ENCODE peak calls at places on chromosomes 1 and 21, in nine cellular contexts. One of them, this sample, is unnamed.

GRCh38 chr1:61807606-61808005 is 65.3 kb downstream of the PATJ start:
- DNase-seq in GM04503: no peak
- DNase-seq in D341Med: no peak
- DNase-seq in neuronal stem cell: no peak
- DNase-seq in stimulated activated CD4-positive, alpha-beta T cell treated with anti-CD3 and anti-CD28 coated beads, TNF-alpha, amount 100 ng/mL, for 24 hours: no peak
- DNase-seq in germinal center: no peak
- DNase-seq in SK-MEL-5: no peak
- DNase-seq in substantia nigra: no peak
- DNase-seq in posterior cingulate gyrus: no peak
- DNase-seq in this sample: no peak

GRCh38 chr1:23343246-23344110 is 606 bp downstream of the HNRNPR start:
- DNase-seq in substantia nigra: no peak
- DNase-seq in GM04503: peak
- DNase-seq in SK-MEL-5: peak
- DNase-seq in stimulated activated CD4-positive, alpha-beta T cell treated with anti-CD3 and anti-CD28 coated beads, TNF-alpha, amount 100 ng/mL, for 24 hours: peak
- DNase-seq in D341Med: peak
- DNase-seq in germinal center: peak
- DNase-seq in neuronal stem cell: no peak
- DNase-seq in posterior cingulate gyrus: no peak
- DNase-seq in this sample: no peak

GRCh38 chr21:37207441-37208009 is 59.6 kb downstream of the VPS26C start:
- DNase-seq in stimulated activated CD4-positive, alpha-beta T cell treated with anti-CD3 and anti-CD28 coated beads, TNF-alpha, amount 100 ng/mL, for 24 hours: no peak
- DNase-seq in germinal center: peak
- DNase-seq in D341Med: no peak
- DNase-seq in substantia nigra: peak
- DNase-seq in neuronal stem cell: no peak
- DNase-seq in posterior cingulate gyrus: peak
- DNase-seq in GM04503: no peak
- DNase-seq in SK-MEL-5: peak
- DNase-seq in this sample: no peak

GRCh38 chr1:156515956-156516355 is 15.4 kb upstream of the MEF2D start:
- DNase-seq in substantia nigra: no peak
- DNase-seq in GM04503: no peak
- DNase-seq in stimulated activated CD4-positive, alpha-beta T cell treated with anti-CD3 and anti-CD28 coated beads, TNF-alpha, amount 100 ng/mL, for 24 hours: no peak
- DNase-seq in D341Med: no peak
- DNase-seq in neuronal stem cell: no peak
- DNase-seq in posterior cingulate gyrus: no peak
- DNase-seq in SK-MEL-5: no peak
- DNase-seq in germinal center: no peak
- DNase-seq in this sample: no peak

GRCh38 chr21:27301216-27301615 is 334.3 kb upstream of the ADAMTS5 start:
- DNase-seq in germinal center: no peak
- DNase-seq in stimulated activated CD4-positive, alpha-beta T cell treated with anti-CD3 and anti-CD28 coated beads, TNF-alpha, amount 100 ng/mL, for 24 hours: no peak
- DNase-seq in posterior cingulate gyrus: no peak
- DNase-seq in D341Med: no peak
- DNase-seq in neuronal stem cell: no peak
- DNase-seq in substantia nigra: no peak
- DNase-seq in SK-MEL-5: no peak
- DNase-seq in GM04503: no peak
- DNase-seq in this sample: no peak

GRCh38 chr1:40264354-40264781 is 6.3 kb downstream of the ZMPSTE24 start:
- DNase-seq in neuronal stem cell: no peak
- DNase-seq in posterior cingulate gyrus: no peak
- DNase-seq in germinal center: no peak
- DNase-seq in D341Med: no peak
- DNase-seq in GM04503: no peak
- DNase-seq in substantia nigra: no peak
- DNase-seq in stimulated activated CD4-positive, alpha-beta T cell treated with anti-CD3 and anti-CD28 coated beads, TNF-alpha, amount 100 ng/mL, for 24 hours: no peak
- DNase-seq in SK-MEL-5: no peak
- DNase-seq in this sample: no peak

GRCh38 chr1:220983877-220984635 is 104.8 kb downstream of the HLX start:
- DNase-seq in germinal center: no peak
- DNase-seq in stimulated activated CD4-positive, alpha-beta T cell treated with anti-CD3 and anti-CD28 coated beads, TNF-alpha, amount 100 ng/mL, for 24 hours: no peak
- DNase-seq in neuronal stem cell: no peak
- DNase-seq in D341Med: no peak
- DNase-seq in SK-MEL-5: peak
- DNase-seq in posterior cingulate gyrus: no peak
- DNase-seq in GM04503: no peak
- DNase-seq in substantia nigra: no peak
- DNase-seq in this sample: no peak

GRCh38 chr1:17858027-17858426 is 102.9 kb downstream of the ACTL8 start:
- DNase-seq in D341Med: no peak
- DNase-seq in substantia nigra: no peak
- DNase-seq in GM04503: no peak
- DNase-seq in germinal center: no peak
- DNase-seq in neuronal stem cell: no peak
- DNase-seq in stimulated activated CD4-positive, alpha-beta T cell treated with anti-CD3 and anti-CD28 coated beads, TNF-alpha, amount 100 ng/mL, for 24 hours: no peak
- DNase-seq in SK-MEL-5: no peak
- DNase-seq in posterior cingulate gyrus: no peak
- DNase-seq in this sample: no peak

GRCh38 chr1:206705187-206705586 is 20.5 kb downstream of the MAPKAPK2 start:
- DNase-seq in GM04503: no peak
- DNase-seq in SK-MEL-5: no peak
- DNase-seq in germinal center: no peak
- DNase-seq in D341Med: peak
- DNase-seq in substantia nigra: no peak
- DNase-seq in neuronal stem cell: peak
- DNase-seq in posterior cingulate gyrus: peak
- DNase-seq in stimulated activated CD4-positive, alpha-beta T cell treated with anti-CD3 and anti-CD28 coated beads, TNF-alpha, amount 100 ng/mL, for 24 hours: no peak
- DNase-seq in this sample: no peak